ENCODE peak calls at places on chromosomes 7 and 10, in seven cellular contexts. H is RWPE1, U is A549, G is NB4, A is nephron progenitor cell, Y is astrocyte of the cerebellum, O is spleen. Q is an unnamed sample.

GRCh38 chr7:132326878-132327589 is 249.2 kb downstream of the PLXNA4 start:
- DNase-seq in U (no peak), H (no peak), Y (no peak), A (no peak), O (no peak), G (no peak), Q (no peak)

GRCh38 chr10:102815790-102816549 is 21.2 kb downstream of the CYP17A1 start:
- DNase-seq in Y (peak; percentile 79), O (no peak), G (peak; percentile 51), U (no peak), H (no peak), A (no peak), Q (no peak)

GRCh38 chr7:102991540-102992214 is 78.9 kb downstream of the LRRC17 start:
- DNase-seq in U (peak; percentile 92), A (no peak), O (no peak), G (peak; percentile 87), Y (peak; percentile 94), H (peak; percentile 97), Q (no peak)

GRCh38 chr7:17368856-17369520 is 70.5 kb downstream of the AHR start:
- DNase-seq in A (no peak), Y (no peak), O (no peak), H (peak; percentile 10), U (no peak), G (peak; percentile 67), Q (no peak)

GRCh38 chr10:97109562-97109961 is 76.2 kb downstream of the SLIT1 start:
- DNase-seq in G (no peak), A (no peak), U (no peak), Y (no peak), H (no peak), O (no peak), Q (no peak)

GRCh38 chr10:89651205-89651915 is 6.3 kb upstream of the PANK1 start:
- DNase-seq in Y (no peak), O (no peak), G (no peak), A (no peak), U (no peak), H (no peak), Q (no peak)

GRCh38 chr10:89263531-89263930 is 12.0 kb upstream of the LIPA start:
- DNase-seq in Y (no peak), G (no peak), H (no peak), A (no peak), U (no peak), O (no peak), Q (no peak)

GRCh38 chr10:29784175-29784773 is 149.5 kb upstream of the SVIL start:
- DNase-seq in A (no peak), H (peak; percentile 94), U (peak; percentile 96), Y (peak; percentile 99), O (no peak), G (no peak), Q (peak; percentile 45)

GRCh38 chr10:70442332-70442988 is 979 bp upstream of the NODAL start:
- DNase-seq in U (no peak), Y (no peak), A (no peak), O (no peak), H (no peak), G (no peak), Q (no peak)

GRCh38 chr7:35831208-35831607 is 30.4 kb downstream of the SEPTIN7 start:
- DNase-seq in O (no peak), U (no peak), Y (no peak), H (no peak), G (no peak), A (no peak), Q (no peak)

GRCh38 chr10:49538381-49539319 is at the start of gene ERCC6:
- DNase-seq in Y (peak; percentile 93), A (peak; percentile 97), H (peak; percentile 99), O (peak; percentile 99), G (peak; percentile 99), U (peak; percentile 98), Q (peak; percentile 97)

GRCh38 chr7:6658618-6659345 is 21.7 kb downstream of the ZNF316 start:
- DNase-seq in H (no peak), G (peak; percentile 31), A (no peak), O (no peak), Y (no peak), U (no peak), Q (no peak)

GRCh38 chr7:135247746-135248471 is 14.3 kb downstream of the STRA8 start:
- DNase-seq in A (no peak), H (no peak), Y (no peak), O (peak; percentile 44), G (no peak), U (no peak), Q (no peak)

GRCh38 chr10:86285136-86285790 is 81.3 kb downstream of the GRID1 start:
- DNase-seq in A (no peak), Y (no peak), G (no peak), H (no peak), O (peak; percentile 47), U (no peak), Q (peak; percentile 2)

GRCh38 chr10:22148956-22149355 is 68.9 kb downstream of the EBLN1 start:
- DNase-seq in G (no peak), H (no peak), A (no peak), O (no peak), Y (no peak), U (no peak), Q (no peak)

GRCh38 chr10:79409038-79410035 is 36.1 kb downstream of the ZCCHC24 start:
- DNase-seq in U (no peak), G (no peak), A (no peak), O (peak; percentile 73), Y (no peak), H (no peak), Q (no peak)

DNA sequence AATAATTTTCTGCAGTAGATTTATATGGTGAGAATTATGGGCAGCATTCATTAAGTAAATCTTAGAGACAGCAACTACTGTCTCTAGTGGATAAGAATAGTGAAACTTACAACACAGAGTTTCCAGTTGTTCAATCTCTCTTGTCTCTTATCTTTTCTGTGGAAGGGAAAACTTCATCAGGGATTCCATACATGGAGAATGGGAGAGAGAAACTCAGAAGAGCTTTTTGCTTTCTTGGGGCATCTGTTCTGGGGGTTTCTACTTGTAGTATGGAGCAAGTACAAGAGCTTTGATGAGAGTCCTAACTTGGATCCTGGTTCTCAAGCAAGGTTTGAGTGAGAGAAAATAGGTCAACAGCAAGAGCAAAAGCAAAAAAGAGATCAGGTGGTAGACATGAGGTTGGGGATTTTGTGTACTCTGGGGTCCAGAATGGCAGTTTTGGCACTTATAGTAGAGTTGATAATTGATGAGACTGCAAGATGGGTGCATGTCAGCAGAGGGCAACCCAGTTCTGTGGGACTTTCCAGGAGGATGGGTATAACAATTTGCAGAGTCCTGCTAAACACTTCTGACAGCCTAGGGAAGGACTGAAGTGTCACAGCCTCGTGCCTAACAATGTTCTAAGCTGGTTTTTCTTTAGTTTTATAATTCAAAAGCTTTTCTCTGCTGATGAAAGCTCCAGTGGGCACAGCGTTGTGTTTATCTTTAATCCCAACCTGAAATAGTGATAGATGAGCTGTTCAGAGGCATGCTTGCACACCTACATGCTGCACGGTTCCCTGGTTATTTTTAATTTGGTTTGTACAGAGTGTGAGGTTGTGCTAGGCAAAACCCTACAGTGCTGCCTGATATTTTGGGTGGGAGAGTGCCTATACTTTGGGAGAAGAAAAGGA is 32.0 kb upstream of the STRIP2 start:
- DNase-seq in Y (no peak), H (no peak), A (no peak), U (peak; percentile 20), G (peak; percentile 62), O (no peak), Q (no peak)
- TF ChIP-seq CTCF in Y (no peak), H (no peak), A (no peak), U (peak; percentile 38), G (peak; percentile 42), O (no peak), Q (no peak)

DNA sequence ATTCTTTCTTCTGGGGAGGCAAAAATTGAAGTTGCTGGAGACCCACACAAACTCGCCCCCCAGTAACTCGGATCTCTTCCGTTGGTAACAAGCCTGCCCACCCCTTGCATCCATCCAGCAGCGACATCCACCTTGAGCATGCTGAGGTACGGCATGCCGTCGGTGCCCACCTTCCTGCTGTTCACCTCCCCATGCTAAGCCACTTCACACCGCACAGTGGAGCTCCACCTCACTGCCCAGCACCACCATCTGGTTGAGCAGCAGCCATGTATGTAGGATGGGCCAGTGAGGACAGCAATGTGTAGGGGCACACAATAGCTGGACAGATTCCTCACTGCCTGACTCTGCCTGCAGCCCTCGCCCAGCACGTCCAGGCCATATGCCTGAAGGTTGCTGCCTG is 138.1 kb upstream of the ZNF92 start:
- DNase-seq in A (no peak), U (peak; percentile 27), Y (no peak), O (peak; percentile 45), H (no peak), G (no peak), Q (no peak)
- TF ChIP-seq CTCF in A (no peak), U (no peak), Y (no peak), O (no peak), H (no peak), G (no peak), Q (no peak)

GRCh38 chr10:46020344-46020656 is 10.1 kb downstream of the NCOA4 start:
- DNase-seq in A (no peak), H (no peak), O (no peak), G (no peak), U (no peak), Y (no peak), Q (no peak)

GRCh38 chr10:46020871-46021553 is 9.4 kb downstream of the NCOA4 start:
- DNase-seq in O (no peak), A (no peak), H (no peak), G (peak; percentile 93), U (no peak), Y (no peak), Q (no peak)

GRCh38 chr10:46024948-46025347 is 5.5 kb downstream of the NCOA4 start:
- DNase-seq in H (no peak), G (no peak), A (no peak), O (no peak), Y (no peak), U (no peak), Q (no peak)

GRCh38 chr10:46026106-46026505 is 4.3 kb downstream of the NCOA4 start:
- DNase-seq in U (no peak), A (no peak), Y (no peak), H (no peak), G (no peak), O (no peak), Q (no peak)

GRCh38 chr10:46022978-46023702 is 7.3 kb downstream of the NCOA4 start:
- DNase-seq in A (peak; percentile 94), U (peak; percentile 86), Y (peak; percentile 87), O (peak; percentile 98), G (peak; percentile 97), H (peak; percentile 81), Q (peak; percentile 92)
- TF ChIP-seq CTCF in A (peak; percentile 19), U (no peak), Y (no peak), O (no peak), G (peak; percentile 23), H (peak; percentile 43), Q (no peak)

DNA sequence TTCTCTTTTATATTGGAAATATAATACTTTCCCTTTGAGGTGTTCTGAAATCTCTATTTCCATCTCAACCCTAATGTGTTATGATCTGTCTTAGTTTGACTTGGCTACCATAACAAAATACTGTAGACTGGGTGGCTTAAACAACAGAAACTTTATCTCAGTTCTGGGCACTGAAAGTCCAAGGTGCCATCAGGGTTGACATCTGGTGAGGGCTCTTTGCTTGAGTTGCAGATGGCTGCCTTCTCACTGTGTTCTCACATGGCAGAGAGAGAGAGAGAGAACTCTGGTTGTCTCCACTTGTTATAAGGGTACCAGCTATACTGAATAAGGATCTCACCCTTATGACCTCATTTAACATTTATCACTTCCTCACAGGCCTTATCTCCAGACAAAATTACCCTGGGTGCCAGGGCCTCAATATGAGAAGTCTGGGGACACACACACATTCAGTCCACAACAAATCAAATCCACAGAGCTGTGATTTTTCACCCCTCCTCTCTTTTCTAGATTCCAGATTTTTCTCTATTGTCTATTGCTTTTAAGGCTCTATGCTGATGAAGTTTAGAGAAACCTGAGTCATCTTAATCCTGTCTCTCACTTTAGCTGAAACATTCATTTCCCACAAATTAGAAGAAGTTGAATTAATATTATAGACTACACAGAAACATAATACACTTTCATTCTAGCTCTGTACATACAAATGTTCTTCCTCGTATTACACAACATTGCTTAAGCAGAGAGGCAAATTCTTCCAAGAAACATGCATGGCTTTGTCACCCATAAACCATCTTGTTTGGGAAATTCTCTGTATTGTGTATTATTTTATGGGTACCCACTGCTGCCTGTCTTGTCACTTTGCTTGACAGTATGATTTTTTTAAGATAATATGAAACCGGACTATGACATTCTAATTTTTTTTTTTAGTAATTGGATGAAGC is 104.3 kb downstream of the SRI start:
- DNase-seq in O (no peak), H (no peak), G (no peak), Y (no peak), U (no peak), A (no peak), Q (no peak)
- TF ChIP-seq CTCF in O (no peak), H (no peak), G (no peak), Y (no peak), U (no peak), A (no peak), Q (no peak)

Q was measured in endothelial cell.